ENCODE peak calls at places on chromosomes 12 and 14, in four cellular contexts. Z is A549, L is K562, F is HepG2. I is an unnamed sample.

GRCh38 chr14:20632831-20633771 is 8.4 kb downstream of the OR6S1 start:
- DNase-seq in Z (peak), L (peak), F (peak), I (peak)

GRCh38 chr12:57485695-57486094 is 2.2 kb upstream of the MARS1 start:
- DNase-seq in Z (no peak), L (no peak), F (no peak), I (no peak)

GRCh38 chr12:89156862-89157262 is 195.4 kb downstream of the DUSP6 start:
- DNase-seq in Z (no peak), L (no peak), F (no peak), I (peak)

GRCh38 chr14:34810028-34810427 is 65.1 kb downstream of the BAZ1A start:
- DNase-seq in Z (no peak), L (no peak), F (no peak), I (no peak)

GRCh38 chr12:12983420-12984035 is 16.5 kb downstream of the HEBP1 start:
- DNase-seq in Z (peak), L (peak), F (peak), I (peak)

GRCh38 chr14:85731198-85731597 is 201.3 kb downstream of the FLRT2 start:
- DNase-seq in Z (no peak), L (no peak), F (no peak), I (no peak)

GRCh38 chr12:98575013-98575412 is 18.5 kb upstream of the SLC25A3 start:
- DNase-seq in Z (no peak), L (no peak), F (no peak), I (no peak)

GRCh38 chr12:23352670-23353069 is 596.8 kb downstream of the SOX5 start:
- DNase-seq in Z (no peak), L (no peak), F (no peak), I (no peak)

GRCh38 chr12:30874455-30875313 is 51.9 kb upstream of the TSPAN11 start:
- DNase-seq in Z (no peak), L (no peak), F (no peak), I (no peak)

GRCh38 chr12:53530920-53531319 is 23.6 kb upstream of the NPFF start:
- DNase-seq in Z (no peak), L (no peak), F (no peak), I (no peak)

GRCh38 chr12:52280319-52280795 is 5.9 kb downstream of the KRT86 start:
- DNase-seq in Z (peak), L (no peak), F (peak), I (peak)

GRCh38 chr12:69240625-69240984 is 1.2 kb downstream of the CPSF6 start:
- DNase-seq in Z (peak), L (no peak), F (no peak), I (peak)

GRCh38 chr14:103281496-103282231 is 52.4 kb upstream of the EIF5 start:
- DNase-seq in Z (peak), L (no peak), F (peak), I (peak)

GRCh38 chr12:3311491-3312103 is 179.4 kb upstream of the PRMT8 start:
- DNase-seq in Z (no peak), L (no peak), F (no peak), I (no peak)

GRCh38 chr14:101242442-101243385 is 318.6 kb upstream of the DIO3 start:
- DNase-seq in Z (no peak), L (no peak), F (no peak), I (no peak)

GRCh38 chr14:21440857-21441256 is 15.1 kb downstream of the CHD8 start:
- DNase-seq in Z (no peak), L (peak), F (peak), I (no peak)

GRCh38 chr12:57138526-57139272 is 8.7 kb downstream of the LRP1-AS start:
- DNase-seq in Z (no peak), L (peak), F (peak), I (no peak)

GRCh38 chr12:93699271-93700141 is 22.3 kb downstream of the CRADD start:
- DNase-seq in Z (no peak), L (no peak), F (peak), I (no peak)

GRCh38 chr12:14613718-14614117 is 46.0 kb upstream of the PLBD1 start:
- DNase-seq in Z (no peak), L (no peak), F (no peak), I (no peak)

GRCh38 chr12:53253298-53253697 is 14.8 kb upstream of the ESPL1 start:
- DNase-seq in Z (no peak), L (no peak), F (no peak), I (no peak)

GRCh38 chr12:113162102-113163029 is 12.8 kb downstream of the CFAP73 start:
- DNase-seq in Z (no peak), L (no peak), F (no peak), I (peak)

GRCh38 chr14:69303086-69303485 is 43.1 kb downstream of the GALNT16 start:
- DNase-seq in Z (no peak), L (no peak), F (no peak), I (no peak)

GRCh38 chr12:2268478-2269286 is 215.9 kb downstream of the CACNA1C start:
- DNase-seq in Z (no peak), L (no peak), F (no peak), I (no peak)

GRCh38 chr12:82411561-82412230 is 53.4 kb downstream of the METTL25 start:
- DNase-seq in Z (no peak), L (no peak), F (no peak), I (no peak)

GRCh38 chr12:79358716-79359341 is 331.9 kb downstream of the PAWR start:
- DNase-seq in Z (no peak), L (no peak), F (no peak), I (no peak)

GRCh38 chr12:53989227-53990113 is 4.5 kb downstream of the HOXC10 start:
- DNase-seq in Z (peak), L (no peak), F (peak), I (peak)

GRCh38 chr12:92968201-92968813 is 39.2 kb upstream of the EEA1 start:
- DNase-seq in Z (no peak), L (no peak), F (no peak), I (peak)

GRCh38 chr12:12511895-12512674 is 50.6 kb downstream of the DUSP16 start:
- DNase-seq in Z (no peak), L (no peak), F (no peak), I (no peak)

DNA sequence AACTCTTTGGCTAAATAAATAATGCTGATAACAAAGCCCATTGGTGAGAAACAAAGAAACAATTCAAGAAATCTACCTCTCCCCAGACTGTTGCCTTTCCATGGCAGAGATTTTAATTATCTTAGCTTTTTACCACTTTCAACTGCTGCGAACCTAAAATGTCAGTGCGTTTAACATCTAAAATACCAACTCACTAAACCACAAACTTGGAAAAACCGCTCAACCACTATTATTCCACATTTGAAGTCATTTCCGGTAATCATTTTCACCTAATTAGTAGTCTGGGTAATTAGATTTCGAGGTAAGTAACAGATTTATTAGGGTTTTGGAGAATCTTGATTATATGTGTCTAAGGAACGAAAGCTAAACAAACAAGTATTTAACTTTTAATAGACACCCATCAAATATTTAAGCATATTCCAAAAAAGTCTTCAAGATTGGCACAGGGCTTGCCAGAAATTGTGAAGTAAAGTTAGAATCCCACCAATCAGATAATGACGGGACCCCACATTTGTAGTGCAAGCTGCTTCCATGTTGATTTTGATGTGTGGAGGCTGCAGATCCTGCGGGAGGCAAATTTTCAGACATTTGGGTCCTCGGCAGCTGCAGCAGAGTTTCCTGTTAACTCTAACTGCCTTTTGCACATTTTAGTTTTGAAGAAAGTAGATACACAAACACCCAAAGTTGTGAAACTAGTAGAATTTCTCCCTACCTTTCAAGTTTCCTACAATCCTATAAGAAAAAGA is 4.1 kb downstream of the OTX2 start:
- DNase-seq in Z (no peak), L (no peak), F (no peak), I (no peak)
- TF ChIP-seq JUN in Z (no peak), L (no peak), F (no peak), I (no peak)

GRCh38 chr14:74619672-74620131 is 7.7 kb upstream of the LTBP2 start:
- DNase-seq in Z (peak), L (peak), F (peak), I (peak)
- TF ChIP-seq MYC in Z (no peak), L (no peak), F (no peak), I (peak)

DNA sequence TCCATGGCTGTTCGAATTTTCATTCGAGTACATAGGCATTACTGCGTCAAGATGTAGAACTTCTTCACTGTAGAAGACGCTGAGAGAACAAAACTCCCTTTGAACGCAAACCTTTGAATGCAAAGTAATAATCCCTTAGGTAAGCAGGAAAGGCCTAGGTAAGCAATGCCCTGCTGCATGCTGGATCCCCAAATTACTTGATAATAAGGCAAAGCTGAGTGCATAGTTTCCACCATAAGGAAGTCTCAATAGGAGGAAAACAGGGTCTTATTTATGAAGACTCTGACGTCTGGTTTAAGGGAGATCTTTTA is 10.0 kb upstream of the RTRAF start:
- DNase-seq in Z (no peak), L (no peak), F (no peak), I (no peak)
- TF ChIP-seq CTCF in Z (peak), L (no peak), F (no peak), I (no peak)

GRCh38 chr12:132550014-132550802 is 60.2 kb downstream of the LRCOL1 start:
- DNase-seq in Z (no peak), L (peak), F (no peak), I (no peak)
- TF ChIP-seq JUN in Z (no peak), L (no peak), F (no peak), I (no peak)

DNA sequence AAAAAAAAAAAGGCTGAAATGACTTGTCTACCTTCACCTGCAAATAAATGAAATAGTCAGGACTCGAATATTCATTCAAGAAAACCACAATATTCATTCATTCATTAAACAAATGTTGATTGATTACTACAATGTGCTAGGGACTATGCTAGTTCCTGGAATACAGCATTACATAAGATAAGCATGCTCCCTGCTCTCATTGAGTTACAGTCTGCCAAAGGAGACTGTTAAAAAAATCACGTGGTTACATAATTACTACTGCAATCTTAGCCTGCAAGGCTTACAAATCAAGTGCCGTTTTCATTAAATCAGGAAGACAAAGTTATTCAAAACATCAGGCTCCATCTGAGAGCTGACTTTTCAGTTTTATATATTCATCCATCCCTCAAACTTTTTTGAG is 70.4 kb upstream of the RIC8B start:
- DNase-seq in Z (no peak), L (no peak), F (no peak), I (no peak)
- TF ChIP-seq MYC in Z (no peak), L (no peak), F (no peak), I (no peak)

GRCh38 chr12:124568431-124569374 is 1.3 kb upstream of the NCOR2 start:
- DNase-seq in Z (no peak), L (no peak), F (no peak), I (no peak)
- TF ChIP-seq CTCF in Z (peak), L (peak), F (peak), I (peak)

GRCh38 chr14:96635850-96636249 is 133.7 kb downstream of the PAPOLA start:
- DNase-seq in Z (no peak), L (no peak), F (no peak), I (no peak)
- TF ChIP-seq JUN in Z (no peak), L (no peak), F (no peak), I (no peak)

GRCh38 chr14:73753887-73754880 is 40.0 kb upstream of the PNMA1 start:
- DNase-seq in Z (no peak), L (no peak), F (no peak), I (peak)
- TF ChIP-seq MYC in Z (no peak), L (no peak), F (peak), I (no peak)